ENCODE peak calls at places on chromosomes 1 and 21, in five cellular contexts. One of them, this sample, is unnamed.

GRCh38 chr1:214513394-214513793 is 38.0 kb downstream of the PTPN14 start:
- DNase-seq in HuH-7.5: no peak
- DNase-seq in skeletal muscle cell: no peak
- DNase-seq in neural crest cell: no peak
- DNase-seq in WTC11: no peak
- DNase-seq in this sample: no peak

GRCh38 chr1:77413541-77414335 is 131.9 kb downstream of the AK5 start:
- DNase-seq in HuH-7.5: no peak
- DNase-seq in skeletal muscle cell: no peak
- DNase-seq in neural crest cell: no peak
- DNase-seq in WTC11: no peak
- DNase-seq in this sample: no peak

GRCh38 chr1:78839704-78840277 is 166.7 kb downstream of the ADGRL4 start:
- DNase-seq in HuH-7.5: no peak
- DNase-seq in skeletal muscle cell: no peak
- DNase-seq in neural crest cell: peak; percentile 50
- DNase-seq in WTC11: peak; percentile 16
- DNase-seq in this sample: peak; percentile 47

GRCh38 chr1:195981448-195982139 is 626.6 kb downstream of the KCNT2 start:
- DNase-seq in HuH-7.5: no peak
- DNase-seq in skeletal muscle cell: peak; percentile 47
- DNase-seq in neural crest cell: no peak
- DNase-seq in WTC11: no peak
- DNase-seq in this sample: no peak

GRCh38 chr21:42892582-42892930 is 553 bp upstream of the NDUFV3 start:
- DNase-seq in HuH-7.5: no peak
- DNase-seq in skeletal muscle cell: no peak
- DNase-seq in neural crest cell: no peak
- DNase-seq in WTC11: no peak
- DNase-seq in this sample: no peak

GRCh38 chr1:71307451-71307850 is 226.6 kb upstream of the ZRANB2 start:
- DNase-seq in HuH-7.5: no peak
- DNase-seq in skeletal muscle cell: peak; percentile 63
- DNase-seq in neural crest cell: no peak
- DNase-seq in WTC11: no peak
- DNase-seq in this sample: peak; percentile 4

GRCh38 chr1:118201524-118201923 is 16.5 kb upstream of the SPAG17 start:
- DNase-seq in HuH-7.5: no peak
- DNase-seq in skeletal muscle cell: no peak
- DNase-seq in neural crest cell: no peak
- DNase-seq in WTC11: no peak
- DNase-seq in this sample: no peak

GRCh38 chr1:1246230-1246600 is 307 bp downstream of the C1QTNF12 start:
- DNase-seq in HuH-7.5: no peak
- DNase-seq in skeletal muscle cell: no peak
- DNase-seq in neural crest cell: no peak
- DNase-seq in WTC11: peak; percentile 50
- DNase-seq in this sample: no peak

GRCh38 chr21:39336457-39337008 is 12.4 kb downstream of the HMGN1 start:
- DNase-seq in HuH-7.5: no peak
- DNase-seq in skeletal muscle cell: no peak
- DNase-seq in neural crest cell: no peak
- DNase-seq in WTC11: no peak
- DNase-seq in this sample: no peak

GRCh38 chr1:99919221-99919620 is 50.6 kb upstream of the SLC35A3 start:
- DNase-seq in HuH-7.5: no peak
- DNase-seq in skeletal muscle cell: peak; percentile 31
- DNase-seq in neural crest cell: no peak
- DNase-seq in WTC11: no peak
- DNase-seq in this sample: no peak

GRCh38 chr21:36385909-36386642 is 884 bp downstream of the CHAF1B start:
- DNase-seq in HuH-7.5: peak; percentile 9
- DNase-seq in skeletal muscle cell: no peak
- DNase-seq in neural crest cell: no peak
- DNase-seq in WTC11: no peak
- DNase-seq in this sample: no peak

GRCh38 chr1:109296782-109297181 is 10.0 kb downstream of the MYBPHL start:
- DNase-seq in HuH-7.5: no peak
- DNase-seq in skeletal muscle cell: no peak
- DNase-seq in neural crest cell: no peak
- DNase-seq in WTC11: no peak
- DNase-seq in this sample: no peak

GRCh38 chr1:99571092-99571734 is 74.7 kb upstream of the PALMD start:
- DNase-seq in HuH-7.5: no peak
- DNase-seq in skeletal muscle cell: no peak
- DNase-seq in neural crest cell: no peak
- DNase-seq in WTC11: no peak
- DNase-seq in this sample: no peak

GRCh38 chr1:167555971-167556714 is 2.6 kb upstream of the CREG1 start:
- DNase-seq in HuH-7.5: peak; percentile 45
- DNase-seq in skeletal muscle cell: no peak
- DNase-seq in neural crest cell: peak; percentile 74
- DNase-seq in WTC11: peak; percentile 82
- DNase-seq in this sample: peak; percentile 73

GRCh38 chr1:113109908-113110554 is 37.0 kb downstream of the LRIG2 start:
- DNase-seq in HuH-7.5: no peak
- DNase-seq in skeletal muscle cell: peak; percentile 83
- DNase-seq in neural crest cell: no peak
- DNase-seq in WTC11: no peak
- DNase-seq in this sample: no peak

GRCh38 chr21:17732306-17732705 is 86.8 kb downstream of the C21orf91 start:
- DNase-seq in HuH-7.5: no peak
- DNase-seq in skeletal muscle cell: peak; percentile 18
- DNase-seq in neural crest cell: no peak
- DNase-seq in WTC11: no peak
- DNase-seq in this sample: no peak

GRCh38 chr1:24437631-24438396 is 22.2 kb downstream of the NIPAL3 start:
- DNase-seq in HuH-7.5: no peak
- DNase-seq in skeletal muscle cell: no peak
- DNase-seq in neural crest cell: no peak
- DNase-seq in WTC11: no peak
- DNase-seq in this sample: no peak

GRCh38 chr21:34031835-34032370 is 41.5 kb upstream of the MRPS6 start:
- DNase-seq in HuH-7.5: no peak
- DNase-seq in skeletal muscle cell: no peak
- DNase-seq in neural crest cell: no peak
- DNase-seq in WTC11: no peak
- DNase-seq in this sample: no peak

GRCh38 chr1:27356628-27357280 is 10.0 kb downstream of the MAP3K6 start:
- DNase-seq in HuH-7.5: no peak
- DNase-seq in skeletal muscle cell: no peak
- DNase-seq in neural crest cell: no peak
- DNase-seq in WTC11: peak; percentile 64
- DNase-seq in this sample: no peak

GRCh38 chr21:43369124-43369523 is 57.8 kb downstream of the SIK1 start:
- DNase-seq in HuH-7.5: no peak
- DNase-seq in skeletal muscle cell: peak; percentile 43
- DNase-seq in neural crest cell: no peak
- DNase-seq in WTC11: no peak
- DNase-seq in this sample: no peak

GRCh38 chr1:153001382-153001781 is at the start of gene SPRR3:
- DNase-seq in HuH-7.5: no peak
- DNase-seq in skeletal muscle cell: no peak
- DNase-seq in neural crest cell: no peak
- DNase-seq in WTC11: no peak
- DNase-seq in this sample: no peak

GRCh38 chr1:43452789-43453441 is 816 bp downstream of the HYI start:
- DNase-seq in HuH-7.5: peak; percentile 41
- DNase-seq in skeletal muscle cell: peak; percentile 32
- DNase-seq in neural crest cell: no peak
- DNase-seq in WTC11: no peak
- DNase-seq in this sample: peak; percentile 75

GRCh38 chr1:15683411-15684039 is 595 bp upstream of the PLEKHM2 start:
- DNase-seq in HuH-7.5: no peak
- DNase-seq in skeletal muscle cell: no peak
- DNase-seq in neural crest cell: no peak
- DNase-seq in WTC11: no peak
- DNase-seq in this sample: no peak

GRCh38 chr1:25647106-25647505 is 30.5 kb downstream of the MAN1C1 start:
- DNase-seq in HuH-7.5: no peak
- DNase-seq in skeletal muscle cell: no peak
- DNase-seq in neural crest cell: no peak
- DNase-seq in WTC11: no peak
- DNase-seq in this sample: no peak

GRCh38 chr1:25568834-25569598 is 25.6 kb downstream of the LDLRAP1 start:
- DNase-seq in HuH-7.5: no peak
- DNase-seq in skeletal muscle cell: no peak
- DNase-seq in neural crest cell: no peak
- DNase-seq in WTC11: no peak
- DNase-seq in this sample: no peak

GRCh38 chr1:73943270-73943669 is 254.7 kb downstream of the LRRIQ3 start:
- DNase-seq in HuH-7.5: no peak
- DNase-seq in skeletal muscle cell: no peak
- DNase-seq in neural crest cell: no peak
- DNase-seq in WTC11: no peak
- DNase-seq in this sample: peak; percentile 17

GRCh38 chr1:53315456-53316048 is 12.3 kb downstream of the LRP8 start:
- DNase-seq in HuH-7.5: no peak
- DNase-seq in skeletal muscle cell: no peak
- DNase-seq in neural crest cell: no peak
- DNase-seq in WTC11: no peak
- DNase-seq in this sample: no peak

GRCh38 chr1:150575518-150576366 is 3.7 kb downstream of the MCL1 start:
- DNase-seq in HuH-7.5: no peak
- DNase-seq in skeletal muscle cell: no peak
- DNase-seq in neural crest cell: no peak
- DNase-seq in WTC11: no peak
- DNase-seq in this sample: no peak

GRCh38 chr1:43590389-43590788 is 59.6 kb upstream of the KDM4A start:
- DNase-seq in HuH-7.5: peak; percentile 75
- DNase-seq in skeletal muscle cell: no peak
- DNase-seq in neural crest cell: no peak
- DNase-seq in WTC11: peak; percentile 36
- DNase-seq in this sample: peak; percentile 80

GRCh38 chr21:29194847-29195246 is 64.4 kb downstream of the MAP3K7CL start:
- DNase-seq in HuH-7.5: no peak
- DNase-seq in skeletal muscle cell: no peak
- DNase-seq in neural crest cell: no peak
- DNase-seq in WTC11: no peak
- DNase-seq in this sample: no peak

GRCh38 chr1:30759718-30760281 is 2.2 kb upstream of the LAPTM5 start:
- DNase-seq in HuH-7.5: no peak
- DNase-seq in skeletal muscle cell: no peak
- DNase-seq in neural crest cell: no peak
- DNase-seq in WTC11: no peak
- DNase-seq in this sample: no peak

GRCh38 chr1:163082971-163083370 is 13.8 kb downstream of the RGS4 start:
- DNase-seq in HuH-7.5: no peak
- DNase-seq in skeletal muscle cell: no peak
- DNase-seq in neural crest cell: no peak
- DNase-seq in WTC11: no peak
- DNase-seq in this sample: no peak